ENCODE peak calls at places on chromosomes 7 and 10, in four cellular contexts. M is WTC11, B is cardiac muscle cell, H is EH. O is an unnamed sample.

GRCh38 chr7:49980414-49980813 is 112.6 kb downstream of the ZPBP start:
- DNase-seq in M (no peak), B (no peak), H (no peak), O (no peak)

GRCh38 chr10:76191371-76191770 is 759.9 kb downstream of the LRMDA start:
- DNase-seq in M (no peak), B (peak), H (no peak), O (no peak)

GRCh38 chr10:9786101-9786500 is 1231.6 kb upstream of the CELF2 start:
- DNase-seq in M (no peak), B (no peak), H (peak), O (no peak)

GRCh38 chr10:61890430-61890829 is 11.1 kb upstream of the ARID5B start:
- DNase-seq in M (no peak), B (no peak), H (peak), O (no peak)

GRCh38 chr7:77794000-77794399 is 4.2 kb downstream of the TMEM60 start:
- DNase-seq in M (no peak), B (no peak), H (no peak), O (no peak)

GRCh38 chr7:1432411-1433082 is 26.7 kb downstream of the MICALL2 start:
- DNase-seq in M (peak), B (peak), H (peak), O (peak)

GRCh38 chr10:104127411-104127810 is 5.4 kb downstream of the SFR1 start:
- DNase-seq in M (peak), B (peak), H (no peak), O (peak)

GRCh38 chr7:35749548-35749947 is 51.3 kb upstream of the SEPTIN7 start:
- DNase-seq in M (no peak), B (no peak), H (peak), O (no peak)

GRCh38 chr10:32971536-32972091 is 13.6 kb upstream of the ITGB1 start:
- DNase-seq in M (no peak), B (peak), H (no peak), O (no peak)

GRCh38 chr7:47496666-47497065 is 85.2 kb downstream of the TNS3 start:
- DNase-seq in M (no peak), B (no peak), H (no peak), O (no peak)

GRCh38 chr10:29689001-29689400 is 54.2 kb upstream of the SVIL start:
- DNase-seq in M (no peak), B (no peak), H (peak), O (no peak)

GRCh38 chr7:94612253-94612652 is 43.7 kb downstream of the SGCE start:
- DNase-seq in M (no peak), B (no peak), H (no peak), O (no peak)

GRCh38 chr7:16144361-16144760 is 277.0 kb downstream of the CRPPA start:
- DNase-seq in M (no peak), B (no peak), H (no peak), O (no peak)

GRCh38 chr7:51256244-51256781 is 60.3 kb downstream of the COBL start:
- DNase-seq in M (no peak), B (no peak), H (no peak), O (no peak)

O was measured in WERI-Rb-1.